ENCODE peak calls at places on chromosomes 1 and 21, in nine cellular contexts. One of them, this sample, is unnamed.

GRCh38 chr1:41158147-41158875 is 83.8 kb downstream of the SCMH1 start:
- DNase-seq in tibial nerve: no peak
- DNase-seq in AG04449: no peak
- DNase-seq in cardiac fibroblast: no peak
- DNase-seq in lower leg skin: no peak
- DNase-seq in GM12865: no peak
- DNase-seq in fibroblast of lung: no peak
- DNase-seq in aorta: no peak
- DNase-seq in epithelial cell of esophagus: no peak
- DNase-seq in this sample: no peak

GRCh38 chr1:245512980-245513578 is 358.3 kb downstream of the KIF26B start:
- DNase-seq in tibial nerve: no peak
- DNase-seq in AG04449: no peak
- DNase-seq in cardiac fibroblast: peak
- DNase-seq in lower leg skin: no peak
- DNase-seq in GM12865: peak
- DNase-seq in fibroblast of lung: peak
- DNase-seq in aorta: no peak
- DNase-seq in epithelial cell of esophagus: no peak
- DNase-seq in this sample: no peak

GRCh38 chr1:27527857-27528700 is 38.1 kb upstream of the WASF2 start:
- DNase-seq in tibial nerve: no peak
- DNase-seq in AG04449: no peak
- DNase-seq in cardiac fibroblast: no peak
- DNase-seq in lower leg skin: peak
- DNase-seq in GM12865: peak
- DNase-seq in fibroblast of lung: no peak
- DNase-seq in aorta: no peak
- DNase-seq in epithelial cell of esophagus: peak
- DNase-seq in this sample: no peak

GRCh38 chr1:109266965-109267364 is 16.0 kb downstream of the PSRC1 start:
- DNase-seq in tibial nerve: no peak
- DNase-seq in AG04449: no peak
- DNase-seq in cardiac fibroblast: peak
- DNase-seq in lower leg skin: no peak
- DNase-seq in GM12865: no peak
- DNase-seq in fibroblast of lung: peak
- DNase-seq in aorta: peak
- DNase-seq in epithelial cell of esophagus: peak
- DNase-seq in this sample: no peak

GRCh38 chr1:32786856-32787255 is 30.3 kb downstream of the YARS1 start:
- DNase-seq in tibial nerve: no peak
- DNase-seq in AG04449: no peak
- DNase-seq in cardiac fibroblast: peak
- DNase-seq in lower leg skin: no peak
- DNase-seq in GM12865: peak
- DNase-seq in fibroblast of lung: peak
- DNase-seq in aorta: no peak
- DNase-seq in epithelial cell of esophagus: peak
- DNase-seq in this sample: no peak

GRCh38 chr1:203239906-203240305 is 10.4 kb upstream of the CHIT1 start:
- DNase-seq in tibial nerve: no peak
- DNase-seq in AG04449: no peak
- DNase-seq in cardiac fibroblast: no peak
- DNase-seq in lower leg skin: no peak
- DNase-seq in GM12865: no peak
- DNase-seq in fibroblast of lung: no peak
- DNase-seq in aorta: no peak
- DNase-seq in epithelial cell of esophagus: no peak
- DNase-seq in this sample: no peak

GRCh38 chr1:43443197-43443946 is 10.4 kb downstream of the HYI start:
- DNase-seq in tibial nerve: no peak
- DNase-seq in AG04449: no peak
- DNase-seq in cardiac fibroblast: no peak
- DNase-seq in lower leg skin: no peak
- DNase-seq in GM12865: no peak
- DNase-seq in fibroblast of lung: no peak
- DNase-seq in aorta: no peak
- DNase-seq in epithelial cell of esophagus: no peak
- DNase-seq in this sample: no peak

GRCh38 chr1:199970125-199970524 is 57.4 kb upstream of the NR5A2 start:
- DNase-seq in tibial nerve: no peak
- DNase-seq in AG04449: no peak
- DNase-seq in cardiac fibroblast: no peak
- DNase-seq in lower leg skin: no peak
- DNase-seq in GM12865: no peak
- DNase-seq in fibroblast of lung: no peak
- DNase-seq in aorta: no peak
- DNase-seq in epithelial cell of esophagus: no peak
- DNase-seq in this sample: no peak

GRCh38 chr1:118209648-118210047 is 24.6 kb upstream of the SPAG17 start:
- DNase-seq in tibial nerve: no peak
- DNase-seq in AG04449: no peak
- DNase-seq in cardiac fibroblast: no peak
- DNase-seq in lower leg skin: peak
- DNase-seq in GM12865: no peak
- DNase-seq in fibroblast of lung: no peak
- DNase-seq in aorta: no peak
- DNase-seq in epithelial cell of esophagus: peak
- DNase-seq in this sample: no peak

GRCh38 chr1:170075186-170075585 is 691 bp upstream of the KIFAP3 start:
- DNase-seq in tibial nerve: no peak
- DNase-seq in AG04449: no peak
- DNase-seq in cardiac fibroblast: no peak
- DNase-seq in lower leg skin: no peak
- DNase-seq in GM12865: no peak
- DNase-seq in fibroblast of lung: no peak
- DNase-seq in aorta: no peak
- DNase-seq in epithelial cell of esophagus: no peak
- DNase-seq in this sample: no peak

GRCh38 chr21:31484219-31484618 is 140.2 kb upstream of the TIAM1 start:
- DNase-seq in tibial nerve: no peak
- DNase-seq in AG04449: no peak
- DNase-seq in cardiac fibroblast: no peak
- DNase-seq in lower leg skin: no peak
- DNase-seq in GM12865: no peak
- DNase-seq in fibroblast of lung: no peak
- DNase-seq in aorta: no peak
- DNase-seq in epithelial cell of esophagus: no peak
- DNase-seq in this sample: no peak

GRCh38 chr21:35102488-35103407 is 53.6 kb upstream of the RUNX1 start:
- DNase-seq in tibial nerve: peak
- DNase-seq in AG04449: no peak
- DNase-seq in cardiac fibroblast: no peak
- DNase-seq in lower leg skin: peak
- DNase-seq in GM12865: peak
- DNase-seq in fibroblast of lung: peak
- DNase-seq in aorta: no peak
- DNase-seq in epithelial cell of esophagus: no peak
- DNase-seq in this sample: no peak

GRCh38 chr1:247452447-247453039 is 5.4 kb downstream of the OR2B11 start:
- DNase-seq in tibial nerve: no peak
- DNase-seq in AG04449: no peak
- DNase-seq in cardiac fibroblast: no peak
- DNase-seq in lower leg skin: no peak
- DNase-seq in GM12865: no peak
- DNase-seq in fibroblast of lung: no peak
- DNase-seq in aorta: no peak
- DNase-seq in epithelial cell of esophagus: no peak
- DNase-seq in this sample: no peak

GRCh38 chr1:162023547-162024501 is at the start of gene OLFML2B:
- DNase-seq in tibial nerve: peak
- DNase-seq in AG04449: peak
- DNase-seq in cardiac fibroblast: peak
- DNase-seq in lower leg skin: peak
- DNase-seq in GM12865: peak
- DNase-seq in fibroblast of lung: peak
- DNase-seq in aorta: peak
- DNase-seq in epithelial cell of esophagus: peak
- DNase-seq in this sample: peak

GRCh38 chr1:153032677-153033308 is 1.8 kb downstream of the SPRR1B start:
- DNase-seq in tibial nerve: no peak
- DNase-seq in AG04449: peak
- DNase-seq in cardiac fibroblast: peak
- DNase-seq in lower leg skin: no peak
- DNase-seq in GM12865: peak
- DNase-seq in fibroblast of lung: peak
- DNase-seq in aorta: no peak
- DNase-seq in epithelial cell of esophagus: peak
- DNase-seq in this sample: peak

GRCh38 chr1:202145325-202146140 is 996 bp upstream of the ARL8A start:
- DNase-seq in tibial nerve: no peak
- DNase-seq in AG04449: no peak
- DNase-seq in cardiac fibroblast: no peak
- DNase-seq in lower leg skin: no peak
- DNase-seq in GM12865: peak
- DNase-seq in fibroblast of lung: no peak
- DNase-seq in aorta: no peak
- DNase-seq in epithelial cell of esophagus: peak
- DNase-seq in this sample: no peak

GRCh38 chr1:227759345-227760300 is 24.4 kb downstream of the SNAP47 start:
- DNase-seq in tibial nerve: peak
- DNase-seq in AG04449: peak
- DNase-seq in cardiac fibroblast: peak
- DNase-seq in lower leg skin: no peak
- DNase-seq in GM12865: peak
- DNase-seq in fibroblast of lung: peak
- DNase-seq in aorta: peak
- DNase-seq in epithelial cell of esophagus: peak
- DNase-seq in this sample: peak

GRCh38 chr1:199149591-199149990 is 510.8 kb downstream of the PTPRC start:
- DNase-seq in tibial nerve: no peak
- DNase-seq in AG04449: no peak
- DNase-seq in cardiac fibroblast: no peak
- DNase-seq in lower leg skin: no peak
- DNase-seq in GM12865: no peak
- DNase-seq in fibroblast of lung: no peak
- DNase-seq in aorta: no peak
- DNase-seq in epithelial cell of esophagus: no peak
- DNase-seq in this sample: no peak

GRCh38 chr1:151065089-151065645 is 5.0 kb downstream of the MLLT11 start:
- DNase-seq in tibial nerve: no peak
- DNase-seq in AG04449: no peak
- DNase-seq in cardiac fibroblast: no peak
- DNase-seq in lower leg skin: no peak
- DNase-seq in GM12865: no peak
- DNase-seq in fibroblast of lung: no peak
- DNase-seq in aorta: no peak
- DNase-seq in epithelial cell of esophagus: no peak
- DNase-seq in this sample: no peak
- H3K4me3 ChIP-seq in tibial nerve: no peak
- H3K4me3 ChIP-seq in AG04449: no peak
- H3K4me3 ChIP-seq in cardiac fibroblast: no peak
- H3K4me3 ChIP-seq in lower leg skin: no peak
- H3K4me3 ChIP-seq in GM12865: no peak
- H3K4me3 ChIP-seq in fibroblast of lung: no peak
- H3K4me3 ChIP-seq in aorta: no peak
- H3K4me3 ChIP-seq in epithelial cell of esophagus: no peak
- H3K4me3 ChIP-seq in this sample: no peak

GRCh38 chr1:71492298-71493041 is 411.6 kb upstream of the ZRANB2 start:
- DNase-seq in tibial nerve: no peak
- DNase-seq in AG04449: no peak
- DNase-seq in cardiac fibroblast: no peak
- DNase-seq in lower leg skin: no peak
- DNase-seq in GM12865: no peak
- DNase-seq in fibroblast of lung: no peak
- DNase-seq in aorta: no peak
- DNase-seq in epithelial cell of esophagus: no peak
- DNase-seq in this sample: no peak

GRCh38 chr1:71494163-71494562 is 413.3 kb upstream of the ZRANB2 start:
- DNase-seq in tibial nerve: no peak
- DNase-seq in AG04449: peak
- DNase-seq in cardiac fibroblast: peak
- DNase-seq in lower leg skin: no peak
- DNase-seq in GM12865: no peak
- DNase-seq in fibroblast of lung: no peak
- DNase-seq in aorta: no peak
- DNase-seq in epithelial cell of esophagus: peak
- DNase-seq in this sample: no peak

GRCh38 chr1:71490432-71490831 is 409.6 kb upstream of the ZRANB2 start:
- DNase-seq in tibial nerve: no peak
- DNase-seq in AG04449: no peak
- DNase-seq in cardiac fibroblast: peak
- DNase-seq in lower leg skin: no peak
- DNase-seq in GM12865: no peak
- DNase-seq in fibroblast of lung: peak
- DNase-seq in aorta: no peak
- DNase-seq in epithelial cell of esophagus: peak
- DNase-seq in this sample: peak

GRCh38 chr1:71488555-71489252 is 407.9 kb upstream of the ZRANB2 start:
- DNase-seq in tibial nerve: no peak
- DNase-seq in AG04449: no peak
- DNase-seq in cardiac fibroblast: no peak
- DNase-seq in lower leg skin: no peak
- DNase-seq in GM12865: no peak
- DNase-seq in fibroblast of lung: no peak
- DNase-seq in aorta: no peak
- DNase-seq in epithelial cell of esophagus: peak
- DNase-seq in this sample: no peak
- H3K4me3 ChIP-seq in tibial nerve: no peak
- H3K4me3 ChIP-seq in AG04449: no peak
- H3K4me3 ChIP-seq in cardiac fibroblast: no peak
- H3K4me3 ChIP-seq in lower leg skin: no peak
- H3K4me3 ChIP-seq in GM12865: no peak
- H3K4me3 ChIP-seq in fibroblast of lung: no peak
- H3K4me3 ChIP-seq in aorta: no peak
- H3K4me3 ChIP-seq in epithelial cell of esophagus: no peak
- H3K4me3 ChIP-seq in this sample: no peak

GRCh38 chr1:24322636-24323177 is 3.5 kb downstream of the GRHL3 start:
- DNase-seq in tibial nerve: no peak
- DNase-seq in AG04449: no peak
- DNase-seq in cardiac fibroblast: peak
- DNase-seq in lower leg skin: no peak
- DNase-seq in GM12865: no peak
- DNase-seq in fibroblast of lung: peak
- DNase-seq in aorta: no peak
- DNase-seq in epithelial cell of esophagus: peak
- DNase-seq in this sample: no peak
- H3K4me3 ChIP-seq in tibial nerve: peak
- H3K4me3 ChIP-seq in AG04449: peak
- H3K4me3 ChIP-seq in cardiac fibroblast: no peak
- H3K4me3 ChIP-seq in lower leg skin: no peak
- H3K4me3 ChIP-seq in GM12865: no peak
- H3K4me3 ChIP-seq in fibroblast of lung: peak
- H3K4me3 ChIP-seq in aorta: peak
- H3K4me3 ChIP-seq in epithelial cell of esophagus: peak
- H3K4me3 ChIP-seq in this sample: peak

DNA sequence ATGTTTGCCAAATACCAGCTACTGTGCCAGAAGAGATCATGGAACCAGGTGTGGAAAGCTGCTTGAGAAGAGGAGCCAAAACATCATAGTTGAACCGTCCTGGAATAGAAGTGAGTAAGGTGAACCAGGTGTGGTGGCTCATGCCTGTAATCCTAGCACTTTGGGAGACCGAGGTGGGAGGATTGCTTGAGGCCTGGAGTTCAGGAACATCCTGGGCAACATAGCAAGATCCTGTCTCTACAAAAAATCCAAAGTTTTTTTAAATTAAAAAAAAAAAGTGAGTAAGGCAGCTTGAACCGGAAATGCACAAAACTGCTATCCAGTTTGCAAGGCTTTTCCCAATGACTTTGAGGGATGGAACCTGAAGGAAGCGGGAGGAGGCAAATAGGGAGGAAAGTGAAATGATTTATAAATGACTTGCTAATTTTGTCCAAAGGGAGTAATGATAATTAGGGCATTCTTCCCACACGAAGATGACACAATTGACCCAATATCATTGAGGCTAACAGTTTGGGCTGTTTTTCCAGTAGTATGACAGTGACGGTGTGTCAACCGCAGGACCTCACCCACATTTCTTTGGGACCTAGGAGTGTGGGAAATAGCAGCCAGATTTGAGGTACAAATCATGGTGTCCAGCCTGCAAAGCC is 1.5 kb upstream of the CNN3 start:
- DNase-seq in tibial nerve: no peak
- DNase-seq in AG04449: no peak
- DNase-seq in cardiac fibroblast: no peak
- DNase-seq in lower leg skin: no peak
- DNase-seq in GM12865: no peak
- DNase-seq in fibroblast of lung: no peak
- DNase-seq in aorta: no peak
- DNase-seq in epithelial cell of esophagus: no peak
- DNase-seq in this sample: no peak
- H3K4me3 ChIP-seq in tibial nerve: peak
- H3K4me3 ChIP-seq in AG04449: peak
- H3K4me3 ChIP-seq in cardiac fibroblast: peak
- H3K4me3 ChIP-seq in lower leg skin: no peak
- H3K4me3 ChIP-seq in GM12865: no peak
- H3K4me3 ChIP-seq in fibroblast of lung: peak
- H3K4me3 ChIP-seq in aorta: peak
- H3K4me3 ChIP-seq in epithelial cell of esophagus: no peak
- H3K4me3 ChIP-seq in this sample: peak

This sample was measured in skeletal muscle cell.